ENCODE peak calls at places on chromosomes 6 and 20, in seven cellular contexts. S is cardiac fibroblast; N is CD8-positive, alpha-beta T cell; E is astrocyte of the cerebellum; V is fibroblast of villous mesenchyme; Q is dorsolateral prefrontal cortex; A is A549. K is an unnamed sample.

GRCh38 chr20:33262658-33263065 is 20.4 kb upstream of the BPIFB1 start:
- DNase-seq in N (no peak), E (peak), A (no peak), S (peak), Q (peak), V (peak), K (peak)

GRCh38 chr20:49685809-49686208 is 27.9 kb downstream of the B4GALT5 start:
- DNase-seq in N (no peak), V (peak), S (peak), A (no peak), E (no peak), Q (no peak), K (no peak)

GRCh38 chr20:24577271-24577909 is 108.0 kb downstream of the SYNDIG1 start:
- DNase-seq in A (no peak), Q (no peak), V (no peak), S (no peak), N (no peak), E (no peak), K (no peak)

GRCh38 chr20:41054463-41055230 is 26.0 kb downstream of the TOP1 start:
- DNase-seq in A (no peak), V (no peak), E (no peak), Q (no peak), S (no peak), N (no peak), K (no peak)

GRCh38 chr6:87212596-87212995 is 57.2 kb downstream of the ZNF292 start:
- DNase-seq in E (no peak), S (no peak), A (no peak), Q (no peak), V (no peak), N (no peak), K (no peak)

GRCh38 chr6:161406633-161407032 is 132.8 kb upstream of the AGPAT4 start:
- DNase-seq in V (peak), Q (no peak), N (no peak), A (no peak), E (peak), S (peak), K (peak)

GRCh38 chr6:141017941-141018340 is 1114.8 kb upstream of the GJE1 start:
- DNase-seq in S (no peak), E (no peak), V (no peak), N (no peak), Q (no peak), A (no peak), K (no peak)

GRCh38 chr6:104572901-104573300 is 286.8 kb downstream of the HACE1 start:
- DNase-seq in S (peak), Q (no peak), E (no peak), N (no peak), V (no peak), A (no peak), K (no peak)

GRCh38 chr6:101666256-101666655 is 272.7 kb downstream of the GRIK2 start:
- DNase-seq in N (no peak), A (no peak), V (no peak), S (peak), E (peak), Q (no peak), K (peak)

GRCh38 chr6:106746660-106747059 is 117.3 kb downstream of the QRSL1 start:
- DNase-seq in V (peak), Q (no peak), S (peak), E (no peak), N (no peak), A (peak), K (peak)

GRCh38 chr20:44026932-44027685 is 112.5 kb downstream of the TOX2 start:
- DNase-seq in N (no peak), A (no peak), Q (no peak), E (no peak), V (peak), S (no peak), K (no peak)

GRCh38 chr6:136586295-136586694 is 36.1 kb upstream of the MAP7 start:
- DNase-seq in S (peak), Q (no peak), N (no peak), E (peak), A (no peak), V (peak), K (peak)

GRCh38 chr20:13006825-13007224 is 1.9 kb upstream of the SPTLC3 start:
- DNase-seq in V (peak), N (no peak), E (no peak), A (no peak), S (peak), Q (no peak), K (peak)

GRCh38 chr20:25005220-25005619 is 12.7 kb upstream of the APMAP start:
- DNase-seq in A (no peak), Q (peak), E (peak), S (no peak), V (no peak), N (no peak), K (no peak)

GRCh38 chr6:64280569-64280968 is 645.0 kb downstream of the PHF3 start:
- DNase-seq in A (no peak), V (peak), Q (peak), N (no peak), E (peak), S (peak), K (no peak)

GRCh38 chr20:58717278-58718091 is 24.9 kb downstream of the NPEPL1 start:
- DNase-seq in N (no peak), A (no peak), Q (peak), V (no peak), E (no peak), S (no peak), K (no peak)

GRCh38 chr6:22392711-22393110 is 95.9 kb upstream of the PRL start:
- DNase-seq in A (no peak), N (no peak), E (peak), S (peak), Q (no peak), V (no peak), K (peak)

GRCh38 chr6:25100288-25100687 is 164.5 kb upstream of the RIPOR2 start:
- DNase-seq in Q (no peak), A (no peak), E (no peak), N (no peak), S (peak), V (no peak), K (no peak)

GRCh38 chr6:144515761-144516160 is 230.6 kb downstream of the UTRN start:
- DNase-seq in V (no peak), N (no peak), S (no peak), A (no peak), Q (no peak), E (peak), K (no peak)

GRCh38 chr6:3878048-3878666 is 29.0 kb downstream of the FAM50B start:
- DNase-seq in N (no peak), A (no peak), E (no peak), V (peak), Q (no peak), S (no peak), K (no peak)

GRCh38 chr6:15500078-15500740 is 162.6 kb downstream of the DTNBP1 start:
- DNase-seq in Q (no peak), N (no peak), E (no peak), V (no peak), S (no peak), A (no peak), K (no peak)

GRCh38 chr6:19789100-19789805 is 47.9 kb upstream of the ID4 start:
- DNase-seq in S (no peak), A (no peak), N (no peak), V (no peak), E (no peak), Q (no peak), K (no peak)

GRCh38 chr6:160101262-160102205 is 20.1 kb upstream of the SLC22A1 start:
- DNase-seq in Q (no peak), V (peak), S (no peak), A (no peak), E (no peak), N (no peak), K (no peak)

GRCh38 chr6:87968435-87969278 is 79.0 kb upstream of the SPACA1 start:
- DNase-seq in N (no peak), E (no peak), S (peak), A (peak), V (peak), Q (peak), K (no peak)

GRCh38 chr6:128759447-128759846 is 123.5 kb upstream of the LAMA2 start:
- DNase-seq in E (no peak), V (no peak), A (no peak), Q (no peak), N (no peak), S (no peak), K (no peak)

GRCh38 chr6:90285611-90286381 is 10.8 kb downstream of the BACH2 start:
- DNase-seq in V (peak), S (peak), N (no peak), E (peak), A (peak), Q (peak), K (peak)

GRCh38 chr6:42960243-42961019 is at the start of gene GNMT:
- DNase-seq in S (no peak), A (no peak), N (no peak), V (peak), E (no peak), Q (no peak), K (no peak)

GRCh38 chr6:137977814-137978213 is 110.8 kb downstream of the TNFAIP3 start:
- DNase-seq in N (no peak), Q (no peak), V (peak), E (no peak), A (no peak), S (peak), K (no peak)

GRCh38 chr6:84581494-84582259 is 182.7 kb downstream of the TBX18 start:
- DNase-seq in S (peak), N (no peak), A (no peak), E (peak), V (peak), Q (no peak), K (peak)

DNA sequence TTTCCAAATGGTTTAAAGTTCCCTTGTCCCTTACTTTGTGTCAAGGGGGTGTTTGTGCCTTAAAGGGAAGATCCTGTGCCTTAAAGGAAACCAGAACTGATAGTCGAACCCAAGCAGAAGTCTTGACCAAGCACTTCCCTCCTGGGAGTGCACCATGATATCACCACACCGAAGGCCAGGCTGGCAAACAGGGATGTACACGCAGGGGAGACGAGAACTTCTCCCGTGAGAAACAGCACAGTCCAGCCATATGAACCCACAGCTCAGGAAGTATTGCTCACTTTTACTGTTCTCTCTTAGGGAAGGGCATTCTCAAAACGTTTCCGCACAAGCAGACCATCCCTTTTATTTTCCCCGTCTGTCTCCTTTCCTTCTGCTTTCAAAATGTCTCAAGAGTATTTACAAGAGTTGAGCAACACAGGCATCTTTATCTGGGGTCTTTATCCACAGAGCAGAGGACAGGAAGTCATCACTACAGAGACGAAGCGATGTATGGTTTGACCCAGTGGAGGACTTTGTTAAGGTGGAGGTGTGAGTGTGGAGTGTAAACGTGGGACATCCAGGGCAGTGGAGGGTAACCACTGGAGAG is 12.8 kb upstream of the SERPINB1 start:
- DNase-seq in A (no peak), E (no peak), V (peak), S (peak), Q (no peak), N (no peak), K (no peak)
- H3K4me3 ChIP-seq in A (peak), E (no peak), V (peak), S (no peak), Q (peak), N (peak), K (peak)

GRCh38 chr6:27829453-27830211 is 82.6 kb downstream of the OR2B2 start:
- DNase-seq in S (no peak), E (no peak), A (no peak), Q (no peak), V (no peak), N (no peak), K (no peak)
- H3K4me3 ChIP-seq in S (peak), E (peak), A (peak), Q (no peak), V (peak), N (peak), K (peak)

GRCh38 chr20:31770243-31770642 is 31.2 kb downstream of the TPX2 start:
- DNase-seq in A (no peak), E (no peak), N (no peak), S (no peak), V (peak), Q (no peak), K (no peak)
- H3K4me3 ChIP-seq in A (no peak), E (no peak), N (no peak), S (no peak), V (no peak), Q (no peak), K (no peak)

DNA sequence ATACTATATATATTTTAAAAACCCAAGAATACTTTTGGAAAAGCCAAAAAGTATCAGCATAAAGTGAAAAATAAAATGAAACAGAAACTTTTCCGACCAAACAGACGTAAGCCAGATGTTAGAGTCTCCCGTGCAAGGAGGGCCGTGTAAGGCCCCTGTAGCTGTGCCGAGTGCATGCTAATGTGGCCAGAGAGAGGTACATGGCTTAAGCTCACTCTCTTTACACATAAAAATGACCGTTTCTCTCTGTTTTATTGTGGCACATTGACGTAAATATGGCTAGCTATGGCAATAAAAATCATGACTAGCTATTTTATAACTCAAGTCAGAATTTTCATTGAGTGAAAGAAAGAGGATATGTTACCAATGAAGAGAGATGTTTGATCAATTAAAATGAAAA is 140.2 kb upstream of the GMDS start:
- DNase-seq in E (no peak), Q (no peak), N (no peak), A (no peak), S (no peak), V (no peak), K (no peak)
- H3K4me3 ChIP-seq in E (no peak), Q (no peak), N (no peak), A (no peak), S (no peak), V (no peak), K (no peak)

DNA sequence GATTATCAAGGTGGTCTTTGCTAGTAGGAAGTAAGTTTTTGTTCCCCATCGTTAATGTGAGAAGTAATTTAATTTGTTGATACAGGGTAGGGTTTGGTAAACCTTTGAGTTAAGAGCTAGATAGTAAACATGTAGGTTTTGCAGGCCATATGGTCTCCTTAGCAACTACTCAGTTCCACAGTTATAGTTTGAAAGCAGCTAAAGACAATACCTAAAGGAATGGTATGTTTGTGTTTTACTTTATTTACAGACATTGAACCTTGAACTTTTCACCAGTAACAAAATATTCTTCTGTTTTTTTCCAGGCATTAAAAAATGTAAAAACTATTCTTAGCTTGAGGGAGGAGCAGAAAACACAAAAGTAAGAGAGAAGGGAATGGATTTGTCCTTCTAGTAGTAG is 1.7 kb downstream of the CAP2 start:
- DNase-seq in Q (no peak), S (no peak), A (no peak), E (no peak), N (no peak), V (no peak), K (no peak)
- H3K4me3 ChIP-seq in Q (no peak), S (no peak), A (peak), E (no peak), N (no peak), V (no peak), K (peak)

DNA sequence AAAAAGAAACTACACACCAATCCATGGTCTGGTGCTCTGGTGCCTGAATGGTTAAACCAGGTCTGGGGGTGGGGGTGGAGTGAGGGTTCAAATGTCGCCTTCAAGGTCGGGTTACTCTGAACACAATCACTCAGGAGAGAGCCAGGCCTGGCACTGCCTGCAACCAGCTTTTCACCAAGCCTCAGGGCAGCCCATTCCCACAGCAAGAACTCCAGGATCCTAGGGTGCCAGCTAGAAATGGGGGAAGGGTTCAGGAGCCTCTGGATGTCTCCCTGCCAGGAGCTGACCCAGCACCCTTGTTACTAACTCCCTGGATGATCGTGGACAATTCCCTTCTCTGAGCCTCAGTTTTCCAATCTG is 6.7 kb downstream of the SDC4 start:
- DNase-seq in E (no peak), Q (no peak), N (no peak), S (no peak), V (no peak), A (no peak), K (no peak)
- H3K4me3 ChIP-seq in E (peak), Q (no peak), N (no peak), S (no peak), V (peak), A (peak), K (no peak)